ENCODE peak calls at places on chromosomes 7 and 10, in eight cellular contexts. One of them, this sample, is unnamed.

GRCh38 chr7:11437987-11438386 is 394.0 kb downstream of the THSD7A start:
- DNase-seq in Panc1: no peak
- DNase-seq in transverse colon: no peak
- DNase-seq in upper lobe of left lung: no peak
- DNase-seq in suprapubic skin: no peak
- DNase-seq in breast epithelium: no peak
- DNase-seq in SK-N-SH: no peak
- DNase-seq in HCT116: no peak
- DNase-seq in this sample: no peak

GRCh38 chr10:113038183-113038582 is 88.1 kb downstream of the TCF7L2 start:
- DNase-seq in Panc1: no peak
- DNase-seq in transverse colon: peak; percentile 40
- DNase-seq in upper lobe of left lung: no peak
- DNase-seq in suprapubic skin: no peak
- DNase-seq in breast epithelium: no peak
- DNase-seq in SK-N-SH: no peak
- DNase-seq in HCT116: no peak
- DNase-seq in this sample: no peak

GRCh38 chr7:95623788-95624187 is 27.5 kb upstream of the PDK4 start:
- DNase-seq in Panc1: no peak
- DNase-seq in transverse colon: no peak
- DNase-seq in upper lobe of left lung: no peak
- DNase-seq in suprapubic skin: no peak
- DNase-seq in breast epithelium: no peak
- DNase-seq in SK-N-SH: no peak
- DNase-seq in HCT116: no peak
- DNase-seq in this sample: no peak

GRCh38 chr7:1386623-1387220 is 72.5 kb downstream of the MICALL2 start:
- DNase-seq in Panc1: no peak
- DNase-seq in transverse colon: no peak
- DNase-seq in upper lobe of left lung: no peak
- DNase-seq in suprapubic skin: no peak
- DNase-seq in breast epithelium: no peak
- DNase-seq in SK-N-SH: peak; percentile 89
- DNase-seq in HCT116: no peak
- DNase-seq in this sample: no peak

GRCh38 chr10:75086278-75086934 is 25.1 kb upstream of the SAMD8 start:
- DNase-seq in Panc1: no peak
- DNase-seq in transverse colon: no peak
- DNase-seq in upper lobe of left lung: no peak
- DNase-seq in suprapubic skin: no peak
- DNase-seq in breast epithelium: no peak
- DNase-seq in SK-N-SH: no peak
- DNase-seq in HCT116: no peak
- DNase-seq in this sample: no peak

GRCh38 chr10:84008878-84009277 is 130.4 kb upstream of the GHITM start:
- DNase-seq in Panc1: no peak
- DNase-seq in transverse colon: peak; percentile 41
- DNase-seq in upper lobe of left lung: no peak
- DNase-seq in suprapubic skin: no peak
- DNase-seq in breast epithelium: no peak
- DNase-seq in SK-N-SH: peak; percentile 42
- DNase-seq in HCT116: peak; percentile 21
- DNase-seq in this sample: no peak

GRCh38 chr7:80634505-80634904 is 3.9 kb upstream of the CD36 start:
- DNase-seq in Panc1: peak; percentile 38
- DNase-seq in transverse colon: no peak
- DNase-seq in upper lobe of left lung: no peak
- DNase-seq in suprapubic skin: no peak
- DNase-seq in breast epithelium: no peak
- DNase-seq in SK-N-SH: no peak
- DNase-seq in HCT116: no peak
- DNase-seq in this sample: no peak

GRCh38 chr10:75650648-75651047 is 219.2 kb downstream of the LRMDA start:
- DNase-seq in Panc1: no peak
- DNase-seq in transverse colon: no peak
- DNase-seq in upper lobe of left lung: no peak
- DNase-seq in suprapubic skin: no peak
- DNase-seq in breast epithelium: no peak
- DNase-seq in SK-N-SH: no peak
- DNase-seq in HCT116: no peak
- DNase-seq in this sample: no peak

GRCh38 chr10:43265799-43266721 is 805 bp downstream of the RASGEF1A start:
- DNase-seq in Panc1: peak; percentile 30
- DNase-seq in transverse colon: peak; percentile 14
- DNase-seq in upper lobe of left lung: peak; percentile 51
- DNase-seq in suprapubic skin: peak; percentile 54
- DNase-seq in breast epithelium: no peak
- DNase-seq in SK-N-SH: peak; percentile 83
- DNase-seq in HCT116: no peak
- DNase-seq in this sample: peak; percentile 23

GRCh38 chr10:71784679-71785272 is 11.5 kb upstream of the VSIR start:
- DNase-seq in Panc1: no peak
- DNase-seq in transverse colon: no peak
- DNase-seq in upper lobe of left lung: no peak
- DNase-seq in suprapubic skin: no peak
- DNase-seq in breast epithelium: no peak
- DNase-seq in SK-N-SH: no peak
- DNase-seq in HCT116: no peak
- DNase-seq in this sample: no peak

GRCh38 chr7:6529643-6530042 is 21.6 kb downstream of the GRID2IP start:
- DNase-seq in Panc1: no peak
- DNase-seq in transverse colon: no peak
- DNase-seq in upper lobe of left lung: no peak
- DNase-seq in suprapubic skin: no peak
- DNase-seq in breast epithelium: no peak
- DNase-seq in SK-N-SH: no peak
- DNase-seq in HCT116: no peak
- DNase-seq in this sample: no peak

GRCh38 chr10:95508730-95509129 is 52.4 kb downstream of the SORBS1 start:
- DNase-seq in Panc1: no peak
- DNase-seq in transverse colon: no peak
- DNase-seq in upper lobe of left lung: no peak
- DNase-seq in suprapubic skin: no peak
- DNase-seq in breast epithelium: no peak
- DNase-seq in SK-N-SH: no peak
- DNase-seq in HCT116: no peak
- DNase-seq in this sample: no peak

GRCh38 chr10:133026726-133027395 is 60.9 kb upstream of the ADGRA1 start:
- DNase-seq in Panc1: no peak
- DNase-seq in transverse colon: no peak
- DNase-seq in upper lobe of left lung: no peak
- DNase-seq in suprapubic skin: no peak
- DNase-seq in breast epithelium: no peak
- DNase-seq in SK-N-SH: no peak
- DNase-seq in HCT116: no peak
- DNase-seq in this sample: no peak

GRCh38 chr7:136002802-136003201 is 25.6 kb upstream of the MTPN start:
- DNase-seq in Panc1: no peak
- DNase-seq in transverse colon: no peak
- DNase-seq in upper lobe of left lung: no peak
- DNase-seq in suprapubic skin: no peak
- DNase-seq in breast epithelium: no peak
- DNase-seq in SK-N-SH: no peak
- DNase-seq in HCT116: no peak
- DNase-seq in this sample: no peak

GRCh38 chr7:100220833-100221718 is 1.3 kb downstream of the PVRIG start:
- DNase-seq in Panc1: no peak
- DNase-seq in transverse colon: peak; percentile 68
- DNase-seq in upper lobe of left lung: peak; percentile 37
- DNase-seq in suprapubic skin: no peak
- DNase-seq in breast epithelium: peak; percentile 27
- DNase-seq in SK-N-SH: no peak
- DNase-seq in HCT116: no peak
- DNase-seq in this sample: no peak

GRCh38 chr7:110573862-110574528 is 516.9 kb upstream of the LRRN3 start:
- DNase-seq in Panc1: no peak
- DNase-seq in transverse colon: no peak
- DNase-seq in upper lobe of left lung: no peak
- DNase-seq in suprapubic skin: no peak
- DNase-seq in breast epithelium: no peak
- DNase-seq in SK-N-SH: no peak
- DNase-seq in HCT116: peak; percentile 19
- DNase-seq in this sample: no peak

GRCh38 chr10:102493771-102494170 is 8.7 kb downstream of the ACTR1A start:
- DNase-seq in Panc1: no peak
- DNase-seq in transverse colon: no peak
- DNase-seq in upper lobe of left lung: no peak
- DNase-seq in suprapubic skin: no peak
- DNase-seq in breast epithelium: no peak
- DNase-seq in SK-N-SH: no peak
- DNase-seq in HCT116: no peak
- DNase-seq in this sample: no peak

GRCh38 chr10:124119933-124120332 is 26.5 kb upstream of the CHST15 start:
- DNase-seq in Panc1: no peak
- DNase-seq in transverse colon: no peak
- DNase-seq in upper lobe of left lung: peak; percentile 51
- DNase-seq in suprapubic skin: no peak
- DNase-seq in breast epithelium: no peak
- DNase-seq in SK-N-SH: no peak
- DNase-seq in HCT116: no peak
- DNase-seq in this sample: no peak

GRCh38 chr10:112208292-112208691 is 24.7 kb upstream of the GPAM start:
- DNase-seq in Panc1: no peak
- DNase-seq in transverse colon: no peak
- DNase-seq in upper lobe of left lung: no peak
- DNase-seq in suprapubic skin: no peak
- DNase-seq in breast epithelium: no peak
- DNase-seq in SK-N-SH: no peak
- DNase-seq in HCT116: no peak
- DNase-seq in this sample: no peak

GRCh38 chr7:147096629-147097028 is 980.0 kb downstream of the CNTNAP2 start:
- DNase-seq in Panc1: no peak
- DNase-seq in transverse colon: no peak
- DNase-seq in upper lobe of left lung: no peak
- DNase-seq in suprapubic skin: no peak
- DNase-seq in breast epithelium: no peak
- DNase-seq in SK-N-SH: no peak
- DNase-seq in HCT116: no peak
- DNase-seq in this sample: no peak

GRCh38 chr7:149771199-149771636 is 2.2 kb downstream of the ZNF467 start:
- DNase-seq in Panc1: no peak
- DNase-seq in transverse colon: peak; percentile 24
- DNase-seq in upper lobe of left lung: peak; percentile 35
- DNase-seq in suprapubic skin: no peak
- DNase-seq in breast epithelium: peak; percentile 23
- DNase-seq in SK-N-SH: no peak
- DNase-seq in HCT116: no peak
- DNase-seq in this sample: no peak

GRCh38 chr7:2736411-2736914 is 48.5 kb downstream of the AMZ1 start:
- DNase-seq in Panc1: no peak
- DNase-seq in transverse colon: no peak
- DNase-seq in upper lobe of left lung: no peak
- DNase-seq in suprapubic skin: peak; percentile 51
- DNase-seq in breast epithelium: no peak
- DNase-seq in SK-N-SH: no peak
- DNase-seq in HCT116: no peak
- DNase-seq in this sample: no peak

GRCh38 chr7:129006636-129007414 is 48.1 kb downstream of the TNPO3 start:
- DNase-seq in Panc1: no peak
- DNase-seq in transverse colon: no peak
- DNase-seq in upper lobe of left lung: no peak
- DNase-seq in suprapubic skin: no peak
- DNase-seq in breast epithelium: no peak
- DNase-seq in SK-N-SH: no peak
- DNase-seq in HCT116: no peak
- DNase-seq in this sample: no peak

GRCh38 chr10:101840102-101840684 is 3.4 kb downstream of the KCNIP2 start:
- DNase-seq in Panc1: no peak
- DNase-seq in transverse colon: no peak
- DNase-seq in upper lobe of left lung: no peak
- DNase-seq in suprapubic skin: no peak
- DNase-seq in breast epithelium: no peak
- DNase-seq in SK-N-SH: peak; percentile 36
- DNase-seq in HCT116: no peak
- DNase-seq in this sample: no peak

GRCh38 chr10:59674211-59674836 is 35.3 kb downstream of the SLC16A9 start:
- DNase-seq in Panc1: no peak
- DNase-seq in transverse colon: peak; percentile 58
- DNase-seq in upper lobe of left lung: no peak
- DNase-seq in suprapubic skin: no peak
- DNase-seq in breast epithelium: no peak
- DNase-seq in SK-N-SH: no peak
- DNase-seq in HCT116: no peak
- DNase-seq in this sample: no peak

GRCh38 chr10:114703377-114704125 is 45.5 kb upstream of the ABLIM1 start:
- DNase-seq in Panc1: no peak
- DNase-seq in transverse colon: no peak
- DNase-seq in upper lobe of left lung: no peak
- DNase-seq in suprapubic skin: no peak
- DNase-seq in breast epithelium: no peak
- DNase-seq in SK-N-SH: peak; percentile 64
- DNase-seq in HCT116: no peak
- DNase-seq in this sample: no peak

GRCh38 chr10:114869500-114869899 is 47.9 kb downstream of the FHIP2A start:
- DNase-seq in Panc1: no peak
- DNase-seq in transverse colon: no peak
- DNase-seq in upper lobe of left lung: no peak
- DNase-seq in suprapubic skin: no peak
- DNase-seq in breast epithelium: no peak
- DNase-seq in SK-N-SH: no peak
- DNase-seq in HCT116: no peak
- DNase-seq in this sample: no peak

GRCh38 chr7:31074403-31074802 is 22.3 kb downstream of the ADCYAP1R1 start:
- DNase-seq in Panc1: no peak
- DNase-seq in transverse colon: no peak
- DNase-seq in upper lobe of left lung: no peak
- DNase-seq in suprapubic skin: no peak
- DNase-seq in breast epithelium: no peak
- DNase-seq in SK-N-SH: no peak
- DNase-seq in HCT116: no peak
- DNase-seq in this sample: no peak
- TF ChIP-seq POLR2AphosphoS5 in Panc1: no peak
- TF ChIP-seq POLR2AphosphoS5 in transverse colon: peak; percentile 11
- TF ChIP-seq POLR2AphosphoS5 in upper lobe of left lung: no peak
- TF ChIP-seq POLR2AphosphoS5 in suprapubic skin: peak; percentile 69
- TF ChIP-seq POLR2AphosphoS5 in breast epithelium: peak; percentile 28
- TF ChIP-seq POLR2AphosphoS5 in SK-N-SH: no peak
- TF ChIP-seq POLR2AphosphoS5 in HCT116: no peak
- TF ChIP-seq POLR2AphosphoS5 in this sample: no peak

GRCh38 chr7:101926265-101926664 is 108.8 kb downstream of the CUX1 start:
- DNase-seq in Panc1: no peak
- DNase-seq in transverse colon: no peak
- DNase-seq in upper lobe of left lung: no peak
- DNase-seq in suprapubic skin: no peak
- DNase-seq in breast epithelium: no peak
- DNase-seq in SK-N-SH: no peak
- DNase-seq in HCT116: no peak
- DNase-seq in this sample: no peak
- TF ChIP-seq CTCF in Panc1: no peak
- TF ChIP-seq CTCF in transverse colon: no peak
- TF ChIP-seq CTCF in upper lobe of left lung: no peak
- TF ChIP-seq CTCF in suprapubic skin: no peak
- TF ChIP-seq CTCF in breast epithelium: no peak
- TF ChIP-seq CTCF in SK-N-SH: no peak
- TF ChIP-seq CTCF in HCT116: no peak
- TF ChIP-seq CTCF in this sample: no peak

GRCh38 chr7:112381311-112382091 is 68.8 kb upstream of the IFRD1 start:
- DNase-seq in Panc1: no peak
- DNase-seq in transverse colon: no peak
- DNase-seq in upper lobe of left lung: no peak
- DNase-seq in suprapubic skin: no peak
- DNase-seq in breast epithelium: no peak
- DNase-seq in SK-N-SH: no peak
- DNase-seq in HCT116: no peak
- DNase-seq in this sample: no peak
- H3K36me3 ChIP-seq in Panc1: no peaks in the 10 kb centered on the region
- H3K36me3 ChIP-seq in transverse colon: no peaks in the 10 kb centered on the region
- H3K36me3 ChIP-seq in upper lobe of left lung: no peaks in the 10 kb centered on the region
- H3K36me3 ChIP-seq in suprapubic skin: no peaks in the 10 kb centered on the region
- H3K36me3 ChIP-seq in breast epithelium: no peaks in the 10 kb centered on the region
- H3K36me3 ChIP-seq in SK-N-SH: no peaks in the 10 kb centered on the region
- H3K36me3 ChIP-seq in HCT116: no peaks in the 10 kb centered on the region
- H3K36me3 ChIP-seq in this sample: no peaks in the 10 kb centered on the region

GRCh38 chr10:80529604-80530003 is 8.1 kb upstream of the SH2D4B start:
- DNase-seq in Panc1: no peak
- DNase-seq in transverse colon: no peak
- DNase-seq in upper lobe of left lung: peak; percentile 45
- DNase-seq in suprapubic skin: no peak
- DNase-seq in breast epithelium: no peak
- DNase-seq in SK-N-SH: no peak
- DNase-seq in HCT116: no peak
- DNase-seq in this sample: no peak
- TF ChIP-seq POLR2AphosphoS5 in Panc1: no peak
- TF ChIP-seq POLR2AphosphoS5 in transverse colon: no peak
- TF ChIP-seq POLR2AphosphoS5 in upper lobe of left lung: no peak
- TF ChIP-seq POLR2AphosphoS5 in suprapubic skin: no peak
- TF ChIP-seq POLR2AphosphoS5 in breast epithelium: no peak
- TF ChIP-seq POLR2AphosphoS5 in SK-N-SH: no peak
- TF ChIP-seq POLR2AphosphoS5 in HCT116: no peak
- TF ChIP-seq POLR2AphosphoS5 in this sample: no peak